ENCODE peak calls at places on chromosomes 12 and 14, in five cellular contexts. M, I, O, X and L are unnamed samples.

GRCh38 chr12:53050426-53051057 is 677 bp downstream of the TNS2 start:
- DNase-seq in O (no peak), X (no peak), I (no peak), M (no peak), L (no peak)

GRCh38 chr12:111428728-111429175 is 23.0 kb downstream of the SH2B3 start:
- DNase-seq in M (no peak), I (no peak), X (peak), O (no peak), L (no peak)

GRCh38 chr14:57617510-57617909 is 123.9 kb upstream of the CCDC198 start:
- DNase-seq in O (no peak), I (no peak), M (no peak), X (no peak), L (no peak)

GRCh38 chr14:51597511-51597920 is 54.2 kb upstream of the FRMD6 start:
- DNase-seq in X (no peak), M (no peak), I (no peak), O (no peak), L (no peak)

GRCh38 chr12:49515266-49515665 is 23.6 kb upstream of the KCNH3 start:
- DNase-seq in I (peak), O (no peak), X (no peak), M (no peak), L (no peak)

GRCh38 chr12:69161835-69162234 is 77.5 kb upstream of the CPSF6 start:
- DNase-seq in I (no peak), M (no peak), X (peak), O (peak), L (peak)

GRCh38 chr12:849192-849527 is 96.8 kb downstream of the WNK1 start:
- DNase-seq in M (no peak), I (no peak), X (no peak), O (no peak), L (no peak)

GRCh38 chr14:28774764-28775738 is 8.5 kb downstream of the FOXG1 start:
- DNase-seq in M (no peak), O (no peak), X (no peak), I (no peak), L (no peak)

GRCh38 chr12:52232916-52233461 is at the start of gene KRT7:
- DNase-seq in X (no peak), M (no peak), O (no peak), I (no peak), L (peak)

GRCh38 chr12:54958048-54958658 is 26.4 kb downstream of the TESPA1 start:
- DNase-seq in X (peak), O (peak), M (no peak), I (no peak), L (peak)

GRCh38 chr12:45622210-45622937 is 107.1 kb upstream of the ARID2 start:
- DNase-seq in X (no peak), I (no peak), M (no peak), O (no peak), L (no peak)

GRCh38 chr14:79011920-79012204 is 841.7 kb downstream of the NRXN3 start:
- DNase-seq in X (no peak), O (no peak), I (no peak), M (no peak), L (no peak)

GRCh38 chr12:18747960-18748359 is 10.0 kb downstream of the CAPZA3 start:
- DNase-seq in I (peak), O (no peak), M (no peak), X (no peak), L (no peak)

GRCh38 chr12:47995976-47996375 is 8.3 kb downstream of the COL2A1 start:
- DNase-seq in I (no peak), X (no peak), O (no peak), M (no peak), L (no peak)

GRCh38 chr14:94540031-94540794 is 21.0 kb upstream of the SERPINA4 start:
- DNase-seq in O (no peak), X (no peak), I (no peak), M (no peak), L (no peak)

GRCh38 chr12:132570635-132571034 is 39.7 kb downstream of the LRCOL1 start:
- DNase-seq in I (no peak), X (no peak), M (no peak), O (no peak), L (no peak)

GRCh38 chr14:100620437-100621100 is 33.4 kb upstream of the BEGAIN start:
- DNase-seq in O (no peak), M (peak), I (no peak), X (no peak), L (no peak)

GRCh38 chr14:99175331-99176155 is 96.5 kb downstream of the BCL11B start:
- DNase-seq in X (no peak), I (no peak), O (no peak), M (no peak), L (no peak)

GRCh38 chr12:75508159-75508558 is 3.2 kb downstream of the KRR1 start:
- DNase-seq in I (no peak), O (no peak), M (no peak), X (no peak), L (no peak)

GRCh38 chr14:101973356-101973755 is 9.0 kb downstream of the DYNC1H1 start:
- DNase-seq in I (no peak), O (no peak), X (no peak), M (no peak), L (no peak)

GRCh38 chr12:50960130-50960529 is 7.8 kb downstream of the HIGD1C start:
- DNase-seq in I (no peak), X (no peak), O (no peak), M (no peak), L (no peak)

GRCh38 chr12:131155131-131155530 is 201.4 kb downstream of the ADGRD1 start:
- DNase-seq in X (no peak), M (no peak), I (no peak), O (no peak), L (no peak)

GRCh38 chr12:76047742-76048141 is 16.2 kb upstream of the PHLDA1 start:
- DNase-seq in O (no peak), X (no peak), M (no peak), I (no peak), L (no peak)

GRCh38 chr14:66508846-66509621 is 1.1 kb downstream of the GPHN start:
- DNase-seq in O (peak), I (no peak), M (no peak), X (peak), L (peak)

GRCh38 chr12:58176296-58176869 is 235.0 kb downstream of the ATP23 start:
- DNase-seq in O (no peak), I (no peak), M (no peak), X (peak), L (peak)
- TF ChIP-seq CTCF in O (peak), I (peak), M (no peak), X (peak), L (peak)

DNA sequence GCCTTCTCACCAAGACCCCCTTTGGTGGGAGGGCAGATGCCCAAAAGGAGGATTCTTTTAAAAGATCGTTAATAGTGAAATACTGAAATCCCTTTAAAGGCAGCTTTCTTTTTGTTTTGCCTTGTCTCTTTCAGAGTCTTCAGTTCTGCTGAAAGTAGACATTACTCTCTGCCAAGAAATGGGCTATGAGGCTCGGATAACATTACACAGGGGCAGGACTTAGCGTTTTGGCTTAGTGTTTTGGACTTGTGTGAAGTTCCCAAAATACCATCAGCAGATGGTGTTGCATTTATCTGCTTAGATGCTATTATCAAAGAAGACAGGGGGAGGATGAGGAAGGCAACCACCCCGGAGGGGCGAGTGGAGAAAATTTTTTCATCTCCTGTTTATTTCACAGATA is 88.3 kb upstream of the METAP2 start:
- DNase-seq in M (no peak), I (no peak), X (no peak), O (no peak), L (no peak)
- TF ChIP-seq CTCF in M (no peak), I (no peak), X (no peak), O (no peak), L (no peak)

GRCh38 chr14:54493293-54493692 is 4.5 kb upstream of the GMFB start:
- DNase-seq in X (peak), I (no peak), O (no peak), M (no peak), L (no peak)
- TF ChIP-seq CTCF in X (peak), I (no peak), O (no peak), M (no peak), L (no peak)

DNA sequence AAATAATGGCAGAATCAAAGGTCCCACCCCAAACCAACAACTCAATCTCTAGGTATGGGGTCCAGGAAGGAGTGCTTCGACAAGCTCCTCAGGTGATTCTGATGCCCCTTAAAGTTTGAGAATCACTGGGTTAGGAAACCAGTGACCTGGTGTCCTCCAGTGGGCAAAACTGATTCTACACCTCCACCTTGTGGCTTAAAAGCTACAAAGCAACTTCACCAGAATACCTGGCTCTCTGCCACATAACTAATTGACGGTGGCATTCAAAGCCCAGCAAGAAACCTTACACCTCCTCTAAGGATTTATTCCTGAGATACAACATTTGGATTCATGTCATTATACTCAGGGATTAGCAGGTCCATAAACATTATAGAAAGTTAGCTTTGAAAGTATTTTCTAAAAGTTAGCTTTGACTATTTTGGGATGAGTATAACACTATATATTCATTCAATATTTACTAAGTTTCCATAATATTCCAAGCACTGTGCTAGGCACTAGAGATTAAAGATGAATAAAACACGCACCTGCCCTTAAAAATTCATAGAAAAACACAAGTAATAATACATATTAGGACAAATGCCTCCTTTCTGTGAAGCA is 45.4 kb downstream of the DCAF5 start:
- DNase-seq in M (no peak), I (no peak), X (peak), O (peak), L (peak)
- TF ChIP-seq CTCF in M (peak), I (peak), X (peak), O (peak), L (peak)

DNA sequence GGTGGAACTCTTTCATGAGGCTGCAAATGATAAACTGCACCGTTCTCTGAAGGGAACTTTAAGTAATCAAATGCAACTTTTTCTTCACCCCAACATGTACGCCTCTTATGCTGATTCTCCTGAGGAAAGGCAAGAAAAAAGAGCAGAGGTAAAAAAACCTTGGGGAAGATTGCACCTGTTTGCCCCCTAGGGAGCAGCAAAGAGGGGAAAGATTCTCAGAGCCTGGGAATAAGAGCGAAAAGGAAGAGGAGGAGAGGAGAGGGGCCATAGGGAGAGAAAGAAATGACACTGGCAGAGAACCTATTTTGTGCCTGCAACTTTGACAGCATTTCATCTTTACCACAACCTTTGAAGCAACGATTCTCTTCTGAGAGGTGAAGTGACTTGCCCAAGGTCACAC is 254.6 kb downstream of the KSR2 start:
- DNase-seq in I (no peak), X (no peak), M (no peak), O (no peak), L (no peak)
- TF ChIP-seq CTCF in I (peak), X (no peak), M (no peak), O (no peak), L (no peak)